ENCODE peak calls at places on chromosomes 5 and 9, in ten cellular contexts. E is PC-3; Z is stomach; F is heart left ventricle; G is HepG2; W is brain microvascular endothelial cell; N is CD8-positive, alpha-beta T cell; X is choroid plexus epithelial cell; A is cardiac fibroblast; O is psoas muscle. L is an unnamed sample.

GRCh38 chr9:97568461-97569275 is 64.5 kb downstream of the TSTD2 start:
- DNase-seq in E (no peak), F (no peak), W (no peak), X (no peak), O (peak), G (no peak), A (no peak), Z (no peak), N (no peak), L (no peak)

GRCh38 chr5:27080147-27080546 is 41.8 kb upstream of the CDH9 start:
- DNase-seq in Z (no peak), O (no peak), G (no peak), E (no peak), N (no peak), W (no peak), F (no peak), X (no peak), A (no peak), L (no peak)

GRCh38 chr5:118937393-118938061 is 50.8 kb downstream of the DTWD2 start:
- DNase-seq in G (peak), E (no peak), W (no peak), A (peak), N (no peak), X (peak), Z (no peak), F (no peak), O (no peak), L (no peak)

GRCh38 chr9:121566401-121567141 is 66.9 kb upstream of the GGTA1 start:
- DNase-seq in E (peak), X (peak), O (peak), A (peak), F (peak), Z (no peak), G (no peak), W (peak), N (no peak), L (no peak)

GRCh38 chr5:105735704-105736103 is 1935.0 kb downstream of the EFNA5 start:
- DNase-seq in E (peak), N (no peak), G (no peak), W (peak), A (no peak), X (peak), F (no peak), O (no peak), Z (no peak), L (no peak)

GRCh38 chr5:171601266-171601881 is 181.9 kb downstream of the FGF18 start:
- DNase-seq in Z (no peak), W (no peak), X (no peak), A (no peak), F (no peak), G (no peak), E (no peak), O (no peak), N (no peak), L (no peak)

GRCh38 chr9:90969021-90969675 is 167.5 kb downstream of the SYK start:
- DNase-seq in E (no peak), O (no peak), X (no peak), N (no peak), G (no peak), F (no peak), A (no peak), Z (no peak), W (no peak), L (no peak)

GRCh38 chr9:121699271-121700164 is 48.1 kb downstream of the DAB2IP start:
- DNase-seq in W (no peak), X (peak), E (peak), F (peak), Z (peak), N (peak), G (no peak), A (peak), O (peak), L (no peak)

GRCh38 chr5:96220610-96221390 is 212.2 kb downstream of the PCSK1 start:
- DNase-seq in E (peak), W (no peak), Z (no peak), F (no peak), O (no peak), X (peak), A (peak), G (no peak), N (no peak), L (peak)

GRCh38 chr5:80206282-80206681 is 49.6 kb downstream of the SERINC5 start:
- DNase-seq in G (no peak), N (no peak), X (peak), A (peak), Z (no peak), F (no peak), W (peak), E (peak), O (no peak), L (no peak)

GRCh38 chr9:71909887-71910601 is 949 bp downstream of the ABHD17B start:
- DNase-seq in Z (peak), N (no peak), O (peak), G (peak), A (peak), E (peak), X (peak), W (peak), F (peak), L (no peak)

GRCh38 chr5:33423018-33423630 is 17.6 kb upstream of the TARS1 start:
- DNase-seq in A (peak), W (no peak), G (peak), E (peak), N (no peak), F (no peak), O (no peak), Z (no peak), X (peak), L (no peak)

GRCh38 chr9:82168585-82168984 is 180.0 kb downstream of the SPATA31D1 start:
- DNase-seq in F (no peak), E (peak), Z (no peak), N (no peak), G (no peak), A (no peak), O (no peak), X (peak), W (no peak), L (no peak)

GRCh38 chr9:121599186-121599871 is 52.1 kb upstream of the DAB2IP start:
- DNase-seq in A (peak), Z (peak), X (no peak), F (peak), N (no peak), G (peak), W (no peak), O (peak), E (peak), L (no peak)

GRCh38 chr9:106846847-106847246 is 16.1 kb upstream of the ZNF462 start:
- DNase-seq in F (no peak), N (no peak), O (no peak), Z (no peak), G (no peak), E (peak), A (peak), X (peak), W (peak), L (no peak)

GRCh38 chr9:98867434-98868168 is 60.1 kb downstream of the GALNT12 start:
- DNase-seq in Z (peak), O (peak), E (peak), G (no peak), F (peak), A (peak), W (peak), X (peak), N (no peak), L (no peak)

GRCh38 chr5:102629827-102630605 is 125.1 kb upstream of the PAM start:
- DNase-seq in O (no peak), G (peak), E (no peak), N (no peak), X (no peak), W (no peak), Z (no peak), A (no peak), F (no peak), L (no peak)

GRCh38 chr5:34015120-34015807 is 7.4 kb upstream of the AMACR start:
- DNase-seq in E (no peak), A (no peak), F (no peak), X (no peak), Z (no peak), N (no peak), G (no peak), W (no peak), O (no peak), L (no peak)

GRCh38 chr9:21267806-21268657 is 28.2 kb upstream of the IFNA14 start:
- DNase-seq in X (no peak), F (no peak), E (no peak), O (no peak), W (no peak), Z (no peak), G (no peak), N (no peak), A (no peak), L (no peak)

GRCh38 chr5:31149072-31149471 is 44.4 kb upstream of the CDH6 start:
- DNase-seq in X (peak), W (no peak), Z (no peak), O (no peak), E (no peak), F (no peak), G (no peak), N (no peak), A (peak), L (no peak)

GRCh38 chr9:35945341-35946018 is 12.5 kb downstream of the OR2S2 start:
- DNase-seq in Z (peak), N (peak), F (peak), E (peak), X (peak), W (peak), O (peak), A (peak), G (peak), L (peak)

GRCh38 chr9:96014078-96014477 is 138.6 kb downstream of the ERCC6L2 start:
- DNase-seq in O (no peak), E (no peak), A (no peak), W (no peak), Z (no peak), G (no peak), X (no peak), F (no peak), N (no peak), L (no peak)

GRCh38 chr5:100595152-100595811 is 60.1 kb downstream of the FAM174A start:
- DNase-seq in E (peak), A (peak), W (peak), O (peak), X (peak), F (peak), G (peak), N (no peak), Z (peak), L (no peak)

GRCh38 chr5:153617190-153617589 is 126.7 kb downstream of the GRIA1 start:
- DNase-seq in F (no peak), Z (no peak), N (no peak), W (peak), G (no peak), E (peak), O (no peak), X (peak), A (peak), L (no peak)

GRCh38 chr5:95892784-95893354 is 68.8 kb downstream of the ELL2 start:
- DNase-seq in W (peak), O (no peak), F (no peak), N (no peak), Z (peak), A (peak), X (peak), G (peak), E (peak), L (no peak)

GRCh38 chr5:133397432-133397831 is 214.9 kb downstream of the FSTL4 start:
- DNase-seq in A (no peak), F (no peak), E (no peak), X (no peak), N (no peak), W (no peak), G (no peak), Z (no peak), O (no peak), L (no peak)
- H3K4me3 ChIP-seq in A (no peak), F (no peak), E (no peak), X (no peak), N (no peak), W (no peak), G (no peak), Z (no peak), O (no peak), L (no peak)

GRCh38 chr5:14667770-14668169 is 3.3 kb downstream of the OTULIN start:
- DNase-seq in N (no peak), E (no peak), F (no peak), G (no peak), X (no peak), O (no peak), W (no peak), A (no peak), Z (no peak), L (no peak)

GRCh38 chr5:14664270-14665109 is at the start of gene OTULIN:
- DNase-seq in X (peak), Z (peak), E (peak), A (peak), N (peak), O (peak), F (peak), G (peak), W (peak), L (peak)

GRCh38 chr5:14665110-14665822 is 748 bp downstream of the OTULIN start:
- DNase-seq in O (peak), A (no peak), X (peak), E (peak), W (no peak), Z (peak), N (no peak), F (peak), G (peak), L (no peak)

GRCh38 chr5:14667290-14667689 is 2.8 kb downstream of the OTULIN start:
- DNase-seq in F (no peak), G (no peak), W (no peak), O (no peak), N (no peak), E (no peak), X (no peak), Z (no peak), A (no peak), L (no peak)

GRCh38 chr5:14665949-14666741 is 1.6 kb downstream of the OTULIN start:
- DNase-seq in E (peak), F (no peak), W (no peak), Z (no peak), N (peak), G (peak), X (peak), O (no peak), A (no peak), L (peak)
- TF ChIP-seq CTCF in E (no peak), F (no peak), W (peak), Z (no peak), N (peak), G (no peak), X (peak), O (no peak), A (no peak), L (peak)

DNA sequence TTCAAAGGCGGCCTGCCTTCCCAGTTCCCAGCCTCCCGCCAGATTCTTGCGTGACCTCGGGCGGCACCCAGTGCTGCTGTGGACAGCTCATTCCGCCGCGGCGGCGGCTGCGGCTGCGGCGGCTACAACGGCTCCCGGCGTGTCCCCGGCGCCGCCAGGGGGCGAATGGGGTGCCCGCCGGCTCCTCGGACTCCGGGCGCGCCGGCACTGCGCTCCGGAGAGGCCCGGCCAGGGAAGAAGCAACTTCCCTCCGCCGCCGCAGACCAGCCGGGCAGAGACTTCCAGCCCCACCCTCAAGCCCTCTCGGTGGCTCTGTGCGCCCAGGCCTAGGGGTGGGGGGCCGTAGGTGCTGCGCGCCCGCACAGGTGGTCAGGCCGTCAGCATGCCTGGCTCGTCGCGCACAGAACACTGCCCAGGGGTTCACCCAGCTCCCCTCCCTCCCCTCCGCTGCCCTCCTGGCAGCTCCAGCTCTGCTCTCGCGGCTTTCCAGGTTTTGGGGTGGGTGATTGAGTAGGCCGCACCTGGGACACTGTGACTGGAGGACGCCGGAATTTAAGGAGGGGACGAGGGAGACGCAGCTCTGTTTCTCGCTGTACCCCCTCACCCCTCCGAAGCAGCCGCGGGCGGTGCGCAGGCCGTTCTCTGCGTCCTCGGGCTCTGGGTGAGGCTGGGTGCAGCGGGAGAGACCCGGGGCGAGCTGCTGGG is 20.2 kb downstream of the IGIP start:
- DNase-seq in F (peak), O (peak), N (peak), X (peak), G (peak), E (peak), A (peak), Z (peak), W (peak), L (no peak)
- H3K4me3 ChIP-seq in F (peak), O (peak), N (peak), X (peak), G (peak), E (no peak), A (peak), Z (peak), W (peak), L (no peak)

GRCh38 chr9:101533334-101534187 is at the start of gene RNF20:
- DNase-seq in O (peak), X (peak), A (peak), G (peak), E (peak), W (peak), N (peak), F (peak), Z (peak), L (peak)
- TF ChIP-seq CTCF in O (no peak), X (no peak), A (no peak), G (peak), E (no peak), W (no peak), N (no peak), F (no peak), Z (no peak), L (no peak)

GRCh38 chr5:76081811-76082783 is 1.1 kb upstream of the SV2C start:
- DNase-seq in F (no peak), Z (no peak), X (no peak), W (no peak), O (no peak), N (no peak), A (no peak), G (no peak), E (no peak), L (no peak)
- H3K4me3 ChIP-seq in F (peak), Z (no peak), X (no peak), W (no peak), O (no peak), N (no peak), A (no peak), G (no peak), E (no peak), L (no peak)

GRCh38 chr9:6307551-6308096 is 20.6 kb upstream of the TPD52L3 start:
- DNase-seq in F (no peak), A (peak), N (no peak), E (no peak), G (no peak), Z (no peak), W (no peak), O (no peak), X (peak), L (no peak)
- TF ChIP-seq CTCF in F (no peak), A (no peak), N (no peak), E (no peak), G (no peak), Z (no peak), W (no peak), O (no peak), X (no peak), L (peak)

L was measured in GM12864.